ENCODE peak calls at places on chromosomes 1 and 21, in four cellular contexts. R, B, W and D are unnamed samples.

GRCh38 chr1:41312991-41313645 is 48.1 kb upstream of the FOXO6 start:
- DNase-seq in R (no peak), B (peak), W (no peak), D (no peak)

GRCh38 chr1:85087659-85088407 is 39.5 kb upstream of the MCOLN3 start:
- DNase-seq in R (peak), B (no peak), W (no peak), D (peak)

GRCh38 chr1:150575518-150576366 is 3.7 kb downstream of the MCL1 start:
- DNase-seq in R (no peak), B (peak), W (no peak), D (no peak)

GRCh38 chr1:41728403-41729202 is 190.1 kb downstream of the HIVEP3 start:
- DNase-seq in R (no peak), B (no peak), W (no peak), D (no peak)

GRCh38 chr1:221766210-221766609 is 24.3 kb upstream of the DUSP10 start:
- DNase-seq in R (no peak), B (peak), W (peak), D (no peak)

GRCh38 chr1:19435851-19436465 is 49.4 kb downstream of the CAPZB start:
- DNase-seq in R (no peak), B (peak), W (peak), D (peak)

GRCh38 chr1:119431836-119432235 is 16.9 kb downstream of the HSD3B2 start:
- DNase-seq in R (no peak), B (no peak), W (no peak), D (peak)

GRCh38 chr1:29304025-29304684 is 67.8 kb downstream of the PTPRU start:
- DNase-seq in R (no peak), B (no peak), W (no peak), D (no peak)

GRCh38 chr1:5992814-5993552 is 758 bp upstream of the NPHP4 start:
- DNase-seq in R (peak), B (no peak), W (no peak), D (peak)

GRCh38 chr1:223260712-223261111 is 103.3 kb downstream of the SUSD4 start:
- DNase-seq in R (no peak), B (no peak), W (no peak), D (no peak)

GRCh38 chr1:36857761-36858160 is 176.6 kb downstream of the GRIK3 start:
- DNase-seq in R (no peak), B (no peak), W (no peak), D (no peak)

DNA sequence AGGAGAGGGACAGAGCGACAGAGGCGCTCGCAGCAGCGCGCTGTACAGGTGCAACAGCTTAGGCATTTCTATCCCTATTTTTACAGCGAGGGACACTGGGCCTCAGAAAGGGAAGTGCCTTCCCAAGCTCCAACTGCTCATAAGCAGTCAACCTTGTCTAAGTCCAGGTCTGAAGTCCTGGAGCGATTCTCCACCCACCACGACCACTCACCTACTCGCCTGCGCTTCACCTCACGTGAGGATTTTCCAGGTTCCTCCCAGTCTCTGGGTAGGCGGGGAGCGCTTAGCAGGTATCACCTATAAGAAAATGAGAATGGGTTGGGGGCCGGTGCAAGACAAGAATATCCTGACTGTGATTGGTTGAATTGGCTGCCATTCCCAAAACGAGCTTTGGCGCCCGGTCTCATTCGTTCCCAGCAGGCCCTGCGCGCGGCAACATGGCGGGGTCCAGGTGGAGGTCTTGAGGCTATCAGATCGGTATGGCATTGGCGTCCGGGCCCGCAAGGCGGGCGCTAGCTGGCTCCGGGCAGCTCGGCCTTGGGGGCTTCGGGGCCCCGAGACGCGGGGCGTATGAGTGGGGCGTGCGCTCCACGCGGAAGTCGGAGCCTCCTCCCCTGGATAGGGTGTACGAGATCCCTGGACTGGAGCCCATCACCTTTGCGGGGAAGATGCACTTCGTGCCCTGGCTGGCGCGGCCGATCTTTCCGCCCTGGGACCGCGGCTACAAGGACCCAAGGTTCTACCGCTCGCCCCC is at the start of the genes CYB5RL and MRPL37:
- DNase-seq in R (peak), B (peak), W (peak), D (peak)
- TF ChIP-seq CTCF in R (no peak), B (no peak), W (no peak), D (no peak)

GRCh38 chr1:39652534-39652933 is 13.1 kb upstream of the HEYL start:
- DNase-seq in R (no peak), B (no peak), W (no peak), D (no peak)

GRCh38 chr1:39655578-39656268 is 16.2 kb downstream of the NT5C1A start:
- DNase-seq in R (no peak), B (no peak), W (no peak), D (no peak)

GRCh38 chr1:39652105-39652504 is 12.7 kb upstream of the HEYL start:
- DNase-seq in R (no peak), B (no peak), W (no peak), D (no peak)

GRCh38 chr1:39654291-39654690 is 14.8 kb upstream of the HEYL start:
- DNase-seq in R (no peak), B (no peak), W (no peak), D (no peak)

DNA sequence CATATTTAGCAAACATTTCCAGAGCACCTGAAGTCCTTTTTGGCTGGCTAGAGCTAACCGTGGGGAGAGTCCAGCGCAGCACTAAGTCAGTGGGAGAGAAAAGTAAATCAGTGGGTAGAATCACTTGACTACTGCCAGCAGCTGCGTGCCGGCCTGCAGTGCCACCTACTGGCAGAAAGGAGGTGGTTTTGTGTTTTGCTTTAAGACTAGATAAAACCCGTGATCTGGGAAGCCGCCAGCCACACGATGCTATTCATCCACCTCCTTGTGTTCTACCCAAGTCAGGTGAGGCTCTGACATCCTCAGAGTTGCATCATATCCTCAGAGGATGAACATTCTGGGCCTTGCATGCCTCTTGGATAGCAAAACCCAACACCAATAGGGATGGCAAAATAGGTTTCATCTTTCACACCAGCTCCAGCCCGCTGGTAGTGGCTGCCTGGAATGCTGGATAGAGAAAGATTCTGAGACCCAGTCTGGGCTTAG is 14.1 kb upstream of the HEYL start:
- DNase-seq in R (peak), B (peak), W (peak), D (peak)
- TF ChIP-seq CTCF in R (peak), B (peak), W (peak), D (peak)

GRCh38 chr1:167207940-167208623 is 12.6 kb upstream of the POU2F1 start:
- DNase-seq in R (no peak), B (no peak), W (no peak), D (no peak)
- TF ChIP-seq CTCF in R (no peak), B (peak), W (peak), D (no peak)

GRCh38 chr1:23798662-23799142 is 1.9 kb downstream of the GALE start:
- DNase-seq in R (no peak), B (no peak), W (no peak), D (no peak)
- TF ChIP-seq CTCF in R (no peak), B (no peak), W (peak), D (no peak)

GRCh38 chr1:51621841-51622454 is 5.1 kb downstream of the OSBPL9 start:
- DNase-seq in R (no peak), B (no peak), W (no peak), D (no peak)

GRCh38 chr1:51618715-51619114 is 1.8 kb downstream of the OSBPL9 start:
- DNase-seq in R (no peak), B (no peak), W (no peak), D (no peak)

GRCh38 chr1:51621161-51621560 is 4.3 kb downstream of the OSBPL9 start:
- DNase-seq in R (no peak), B (no peak), W (no peak), D (no peak)

GRCh38 chr1:51622455-51622913 is 5.6 kb downstream of the OSBPL9 start:
- DNase-seq in R (peak), B (peak), W (peak), D (peak)

DNA sequence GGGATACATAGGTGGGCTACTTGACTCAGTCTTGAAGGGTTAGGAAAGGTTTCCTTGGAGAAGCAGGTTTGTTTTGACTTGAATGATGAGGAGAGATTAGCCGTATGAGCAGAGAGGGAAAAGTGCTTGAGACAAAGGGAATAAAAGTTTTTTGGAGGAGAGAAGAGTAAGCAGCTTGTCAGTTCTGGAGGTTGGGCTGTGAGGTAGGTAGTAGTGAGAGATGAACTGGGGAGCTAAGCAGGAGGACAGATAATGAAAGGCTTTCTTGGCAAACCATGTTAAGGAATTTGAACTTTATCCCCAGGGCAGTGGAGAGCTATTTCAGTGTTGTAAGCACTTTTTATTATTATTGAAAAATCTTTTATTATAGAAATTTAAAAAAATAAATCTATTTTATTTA is 3.6 kb downstream of the OSBPL9 start:
- DNase-seq in R (no peak), B (no peak), W (no peak), D (no peak)
- TF ChIP-seq CTCF in R (no peak), B (no peak), W (no peak), D (no peak)

GRCh38 chr21:41817228-41817627 is 50.4 kb upstream of the RIPK4 start:
- DNase-seq in R (peak), B (peak), W (peak), D (peak)
- TF ChIP-seq CTCF in R (peak), B (peak), W (peak), D (peak)